ENCODE peak calls at places on chromosomes 1 and 21, in five cellular contexts. W is left ventricle myocardium inferior, O is skeletal muscle cell, G is A549, X is stomach. E is an unnamed sample.
A peak's percentile ranks its signal among the peaks of the same experiment; 100 is the strongest.

GRCh38 chr1:32063261-32063681 is 9.5 kb upstream of the TMEM39B start:
- DNase-seq in X (no peak), O (no peak), G (peak; percentile 63), W (no peak), E (peak; percentile 14)

GRCh38 chr1:224300346-224300745 is 29.6 kb downstream of the NVL start:
- DNase-seq in O (peak; percentile 66), X (no peak), G (peak; percentile 45), W (no peak), E (no peak)

GRCh38 chr1:25757151-25757845 is 42.7 kb upstream of the SELENON start:
- DNase-seq in W (no peak), X (no peak), O (no peak), G (no peak), E (no peak)

GRCh38 chr1:236685917-236686814 is at the start of gene ACTN2:
- DNase-seq in G (peak; percentile 10), W (peak; percentile 74), X (peak; percentile 55), O (no peak), E (no peak)

GRCh38 chr1:64836792-64837191 is 91.9 kb downstream of the RAVER2 start:
- DNase-seq in O (no peak), X (no peak), G (no peak), W (no peak), E (no peak)

GRCh38 chr1:224542783-224543440 is 73.2 kb upstream of the CNIH3 start:
- DNase-seq in G (peak; percentile 28), W (no peak), X (no peak), O (peak; percentile 92), E (no peak)

GRCh38 chr1:6638226-6638625 is 13.6 kb downstream of the THAP3 start:
- DNase-seq in G (no peak), X (no peak), W (peak; percentile 87), O (peak; percentile 43), E (no peak)

GRCh38 chr1:183546427-183546826 is 43.8 kb downstream of the NCF2 start:
- DNase-seq in G (no peak), X (no peak), O (no peak), W (no peak), E (no peak)

GRCh38 chr1:98296681-98297080 is 364.8 kb upstream of the SNX7 start:
- DNase-seq in O (no peak), W (no peak), X (no peak), G (no peak), E (no peak)

GRCh38 chr1:71587961-71588360 is 507.1 kb upstream of the ZRANB2 start:
- DNase-seq in G (no peak), W (no peak), O (peak; percentile 25), X (no peak), E (peak; percentile 25)

GRCh38 chr1:161367684-161368398 is at the start of gene CFAP126:
- DNase-seq in O (peak; percentile 49), W (peak; percentile 44), G (peak; percentile 77), X (peak; percentile 49), E (peak; percentile 73)

GRCh38 chr1:202852163-202852904 is 36.6 kb downstream of the RABIF start:
- DNase-seq in X (peak; percentile 63), O (no peak), G (peak; percentile 85), W (no peak), E (no peak)

GRCh38 chr1:43414634-43415223 is 25.0 kb downstream of the SZT2 start:
- DNase-seq in X (peak; percentile 67), O (no peak), W (peak; percentile 38), G (peak; percentile 56), E (no peak)

GRCh38 chr21:19908386-19908785 is 1089.8 kb upstream of the NCAM2 start:
- DNase-seq in X (no peak), G (no peak), W (no peak), O (no peak), E (no peak)

GRCh38 chr1:55057956-55058298 is 18.6 kb downstream of the PCSK9 start:
- DNase-seq in X (no peak), O (no peak), G (no peak), W (no peak), E (no peak)

GRCh38 chr21:34808569-34809204 is 139.9 kb downstream of the CLIC6 start:
- DNase-seq in O (peak; percentile 70), X (no peak), G (peak; percentile 18), W (no peak), E (no peak)

GRCh38 chr1:84289169-84289785 is 12.2 kb upstream of the SAMD13 start:
- DNase-seq in X (peak; percentile 59), G (no peak), W (no peak), O (no peak), E (no peak)

GRCh38 chr1:58858344-58858673 is 74.5 kb upstream of the JUN start:
- DNase-seq in W (no peak), O (no peak), G (no peak), X (no peak), E (no peak)

GRCh38 chr1:4963251-4963650 is 308.8 kb downstream of the AJAP1 start:
- DNase-seq in W (no peak), O (no peak), X (no peak), G (peak; percentile 26), E (no peak)

GRCh38 chr21:25518491-25518911 is 88.8 kb downstream of the MRPL39 start:
- DNase-seq in O (no peak), X (no peak), G (no peak), W (no peak), E (no peak)

GRCh38 chr21:35485364-35485763 is 436.3 kb upstream of the RUNX1 start:
- DNase-seq in X (no peak), G (no peak), W (no peak), O (no peak), E (no peak)

GRCh38 chr1:228542981-228543380 is 55.8 kb downstream of the RNF187 start:
- DNase-seq in W (no peak), G (no peak), X (no peak), O (no peak), E (no peak)

GRCh38 chr1:225963735-225964530 is 22.9 kb upstream of the LEFTY2 start:
- DNase-seq in O (no peak), G (no peak), X (no peak), W (no peak), E (no peak)

GRCh38 chr1:218369688-218370511 is 24.8 kb downstream of the TGFB2 start:
- DNase-seq in W (no peak), X (no peak), O (no peak), G (no peak), E (no peak)

DNA sequence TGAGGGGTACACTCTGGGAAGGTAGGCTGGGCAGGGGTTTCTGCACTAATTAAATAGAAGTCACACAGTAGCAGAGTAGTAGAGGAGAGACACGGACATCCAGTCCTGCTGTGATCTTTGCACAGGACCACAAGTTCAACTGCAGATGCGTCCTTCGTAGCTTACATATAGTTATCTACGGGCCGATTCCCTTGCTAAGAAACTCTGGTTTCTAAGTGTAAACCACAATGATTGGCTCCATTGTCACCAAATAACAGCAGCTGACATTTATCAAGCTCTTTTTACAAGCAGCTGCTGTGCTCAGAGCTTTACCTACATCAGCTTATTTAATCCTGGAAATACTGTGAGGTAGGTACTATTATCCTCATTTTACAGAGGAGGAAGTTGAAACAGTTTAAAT is 3.2 kb downstream of the SLC45A3 start:
- DNase-seq in O (no peak), G (no peak), X (no peak), W (no peak), E (peak; percentile 83)
- H3K4me3 ChIP-seq in O (no peak overlapping the region), G (no peak overlapping the region), X (no peak overlapping the region), W (no peak overlapping the region), E (peak overlapping the region; percentile 14)

DNA sequence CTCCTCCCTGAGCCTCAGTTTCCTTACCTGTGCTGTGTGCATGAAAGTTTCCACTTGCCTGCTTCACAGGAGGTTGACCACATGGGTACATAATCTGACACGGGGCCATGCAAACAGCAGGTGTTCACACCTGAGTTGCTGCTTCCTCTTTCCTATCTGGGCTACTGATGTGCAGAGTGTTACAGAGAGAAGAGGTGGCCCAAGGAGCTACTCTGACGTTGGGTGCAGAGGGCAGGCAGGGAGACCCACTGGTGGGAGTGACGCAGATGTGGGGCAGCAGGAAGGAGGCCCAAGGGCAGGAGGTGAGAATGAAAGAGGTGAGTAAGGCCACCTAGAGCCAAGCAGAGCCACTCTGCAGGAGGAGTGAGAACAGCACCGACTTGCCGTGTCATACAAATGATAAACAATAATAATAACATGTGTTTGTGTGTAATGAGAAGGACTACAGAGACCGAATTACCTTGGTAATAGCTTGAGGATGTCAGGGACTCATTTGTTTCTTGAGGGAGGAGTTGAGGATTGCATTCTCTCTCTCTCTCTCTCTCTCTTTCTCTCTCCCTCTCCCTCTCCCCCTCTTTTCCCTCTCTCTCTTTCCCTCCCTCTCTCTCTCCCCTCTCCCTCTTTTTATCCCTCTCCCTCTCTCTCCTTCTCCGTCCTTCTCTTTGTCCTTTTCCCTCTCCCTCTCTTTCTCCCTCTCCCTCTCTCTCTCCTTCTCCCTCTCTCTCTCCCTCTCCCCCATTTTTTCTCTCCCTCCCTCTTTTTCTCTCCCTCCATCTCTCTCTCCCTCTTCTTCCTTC is 87.4 kb upstream of the IGSF21 start:
- DNase-seq in O (no peak), X (no peak), W (no peak), G (no peak), E (no peak)
- H3K4me3 ChIP-seq in O (no peak overlapping the region), X (no peak overlapping the region), W (no peak overlapping the region), G (no peak overlapping the region), E (no peak overlapping the region)

GRCh38 chr1:230866171-230866811 is 2.0 kb downstream of the C1orf198 start:
- DNase-seq in O (no peak), W (no peak), G (peak; percentile 10), X (no peak), E (no peak)
- H3K4me3 ChIP-seq in O (peak overlapping the region; percentile 88), W (peak overlapping the region; percentile 94), G (no peak overlapping the region), X (peak overlapping the region; percentile 85), E (no peak overlapping the region)

GRCh38 chr21:33651965-33652680 is 9.8 kb downstream of the ITSN1 start:
- DNase-seq in X (no peak), G (no peak), W (no peak), O (no peak), E (no peak)
- H3K4me3 ChIP-seq in X (no peak overlapping the region), G (no peak overlapping the region), W (no peak overlapping the region), O (no peak overlapping the region), E (no peak overlapping the region)

GRCh38 chr1:151943591-151943990 is 34.3 kb upstream of the THEM4 start:
- DNase-seq in X (no peak), O (no peak), G (no peak), W (no peak), E (no peak)

GRCh38 chr1:151946366-151946764 is 37.1 kb upstream of the THEM4 start:
- DNase-seq in G (peak; percentile 45), W (no peak), X (no peak), O (no peak), E (no peak)

GRCh38 chr1:151944110-151944858 is 35.0 kb upstream of the THEM4 start:
- DNase-seq in G (peak; percentile 43), X (no peak), W (no peak), O (no peak), E (no peak)

GRCh38 chr1:151945725-151946365 is 36.5 kb upstream of the THEM4 start:
- DNase-seq in X (peak; percentile 73), G (peak; percentile 97), O (peak; percentile 81), W (peak; percentile 82), E (peak; percentile 8)

DNA sequence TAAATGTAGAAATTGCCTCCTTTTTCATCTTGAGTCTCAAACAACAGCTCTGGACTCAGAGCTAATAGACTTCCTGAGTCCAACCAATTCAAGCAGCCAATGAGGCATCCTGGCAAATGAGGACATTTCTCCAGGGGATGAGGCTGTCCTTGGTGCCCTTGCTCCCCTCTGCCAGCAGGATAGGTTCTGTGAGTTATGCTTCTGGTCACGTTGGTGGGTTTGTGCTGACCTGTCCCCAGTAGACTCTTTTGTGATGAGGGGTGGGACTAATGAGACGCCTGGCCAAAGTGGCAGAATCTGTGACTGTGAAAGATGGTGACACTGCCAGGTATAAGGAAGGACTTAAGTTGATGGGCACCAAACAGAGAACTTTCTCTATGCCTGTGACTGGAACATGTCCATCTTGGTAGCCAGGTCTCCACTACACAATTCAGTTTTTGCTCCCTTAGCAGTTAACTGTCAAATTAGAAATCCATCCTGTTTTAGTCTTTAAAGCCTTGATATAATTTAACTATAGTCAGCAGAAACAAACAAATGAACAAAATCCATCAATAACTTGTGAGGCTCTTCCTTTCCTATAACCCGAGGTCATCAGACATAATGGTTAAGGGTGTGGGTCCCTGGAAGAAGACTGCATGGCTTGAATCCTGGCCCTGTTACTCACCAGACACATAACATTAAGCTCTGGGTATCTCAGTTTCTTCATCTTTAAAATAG is 35.7 kb upstream of the THEM4 start:
- DNase-seq in W (no peak), X (no peak), G (peak; percentile 39), O (no peak), E (no peak)
- H3K4me3 ChIP-seq in W (peak overlapping the region; percentile 37), X (no peak overlapping the region), G (peak overlapping the region; percentile 3), O (no peak overlapping the region), E (no peak overlapping the region)

E was measured in LNCaP clone FGC.